ENCODE peak calls at places on chromosome 15, in ten cellular contexts. One of them, this sample, is unnamed.

GRCh38 chr15:82850242-82850591 is 40.8 kb downstream of the WHAMM start:
- DNase-seq in tibial artery: no peak
- DNase-seq in stomach: no peak
- DNase-seq in uterus: no peak
- DNase-seq in lung: no peak
- DNase-seq in body of pancreas: peak
- DNase-seq in MM.1S: no peak
- DNase-seq in esophagus squamous epithelium: no peak
- DNase-seq in left lung: no peak
- DNase-seq in brain microvascular endothelial cell: no peak
- DNase-seq in this sample: no peak

GRCh38 chr15:83930813-83931212 is 276.9 kb downstream of the ADAMTSL3 start:
- DNase-seq in uterus: no peak
- DNase-seq in lung: no peak
- DNase-seq in MM.1S: no peak
- DNase-seq in stomach: no peak
- DNase-seq in left lung: no peak
- DNase-seq in tibial artery: no peak
- DNase-seq in esophagus squamous epithelium: no peak
- DNase-seq in brain microvascular endothelial cell: no peak
- DNase-seq in body of pancreas: peak
- DNase-seq in this sample: no peak

GRCh38 chr15:69979269-69979668 is 118.4 kb downstream of the TLE3 start:
- DNase-seq in tibial artery: no peak
- DNase-seq in lung: no peak
- DNase-seq in body of pancreas: no peak
- DNase-seq in brain microvascular endothelial cell: peak
- DNase-seq in uterus: no peak
- DNase-seq in stomach: no peak
- DNase-seq in left lung: no peak
- DNase-seq in esophagus squamous epithelium: no peak
- DNase-seq in MM.1S: peak
- DNase-seq in this sample: peak

GRCh38 chr15:60381148-60381788 is 16.5 kb downstream of the ANXA2 start:
- DNase-seq in MM.1S: no peak
- DNase-seq in uterus: no peak
- DNase-seq in tibial artery: no peak
- DNase-seq in body of pancreas: no peak
- DNase-seq in stomach: no peak
- DNase-seq in left lung: no peak
- DNase-seq in esophagus squamous epithelium: no peak
- DNase-seq in lung: no peak
- DNase-seq in brain microvascular endothelial cell: peak
- DNase-seq in this sample: no peak

GRCh38 chr15:72345280-72345679 is 25.3 kb upstream of the CELF6 start:
- DNase-seq in lung: no peak
- DNase-seq in tibial artery: no peak
- DNase-seq in body of pancreas: no peak
- DNase-seq in left lung: no peak
- DNase-seq in MM.1S: no peak
- DNase-seq in stomach: no peak
- DNase-seq in brain microvascular endothelial cell: no peak
- DNase-seq in esophagus squamous epithelium: no peak
- DNase-seq in uterus: no peak
- DNase-seq in this sample: no peak

GRCh38 chr15:38017721-38018120 is 83.3 kb downstream of the TMCO5A start:
- DNase-seq in uterus: no peak
- DNase-seq in left lung: no peak
- DNase-seq in body of pancreas: no peak
- DNase-seq in stomach: no peak
- DNase-seq in MM.1S: no peak
- DNase-seq in lung: peak
- DNase-seq in tibial artery: peak
- DNase-seq in esophagus squamous epithelium: no peak
- DNase-seq in brain microvascular endothelial cell: no peak
- DNase-seq in this sample: no peak

GRCh38 chr15:99598296-99598695 is 32.5 kb downstream of the MEF2A start:
- DNase-seq in uterus: no peak
- DNase-seq in tibial artery: no peak
- DNase-seq in left lung: no peak
- DNase-seq in body of pancreas: no peak
- DNase-seq in esophagus squamous epithelium: no peak
- DNase-seq in stomach: no peak
- DNase-seq in brain microvascular endothelial cell: no peak
- DNase-seq in lung: no peak
- DNase-seq in MM.1S: no peak
- DNase-seq in this sample: no peak

GRCh38 chr15:29383367-29383766 is 113.7 kb upstream of the NSMCE3 start:
- DNase-seq in MM.1S: no peak
- DNase-seq in esophagus squamous epithelium: no peak
- DNase-seq in tibial artery: no peak
- DNase-seq in lung: no peak
- DNase-seq in body of pancreas: no peak
- DNase-seq in left lung: no peak
- DNase-seq in stomach: no peak
- DNase-seq in brain microvascular endothelial cell: no peak
- DNase-seq in uterus: no peak
- DNase-seq in this sample: no peak

GRCh38 chr15:61175024-61175423 is 54.1 kb downstream of the RORA start:
- DNase-seq in lung: no peak
- DNase-seq in uterus: no peak
- DNase-seq in brain microvascular endothelial cell: no peak
- DNase-seq in esophagus squamous epithelium: no peak
- DNase-seq in body of pancreas: no peak
- DNase-seq in stomach: no peak
- DNase-seq in MM.1S: no peak
- DNase-seq in left lung: no peak
- DNase-seq in tibial artery: no peak
- DNase-seq in this sample: no peak

GRCh38 chr15:101122266-101122665 is 129.6 kb downstream of the CHSY1 start:
- DNase-seq in MM.1S: no peak
- DNase-seq in body of pancreas: no peak
- DNase-seq in esophagus squamous epithelium: no peak
- DNase-seq in stomach: no peak
- DNase-seq in lung: no peak
- DNase-seq in left lung: peak
- DNase-seq in uterus: no peak
- DNase-seq in tibial artery: no peak
- DNase-seq in brain microvascular endothelial cell: no peak
- DNase-seq in this sample: no peak

GRCh38 chr15:79195802-79196201 is 86.7 kb upstream of the ANKRD34C start:
- DNase-seq in tibial artery: no peak
- DNase-seq in body of pancreas: no peak
- DNase-seq in left lung: no peak
- DNase-seq in stomach: no peak
- DNase-seq in MM.1S: no peak
- DNase-seq in esophagus squamous epithelium: no peak
- DNase-seq in uterus: no peak
- DNase-seq in lung: no peak
- DNase-seq in brain microvascular endothelial cell: no peak
- DNase-seq in this sample: no peak

GRCh38 chr15:94602771-94603474 is 371.6 kb downstream of the MCTP2 start:
- DNase-seq in brain microvascular endothelial cell: no peak
- DNase-seq in MM.1S: no peak
- DNase-seq in stomach: no peak
- DNase-seq in tibial artery: no peak
- DNase-seq in uterus: no peak
- DNase-seq in body of pancreas: no peak
- DNase-seq in esophagus squamous epithelium: no peak
- DNase-seq in lung: no peak
- DNase-seq in left lung: no peak
- DNase-seq in this sample: no peak

GRCh38 chr15:101050647-101051290 is 131.6 kb downstream of the LRRK1 start:
- DNase-seq in stomach: peak
- DNase-seq in left lung: no peak
- DNase-seq in brain microvascular endothelial cell: no peak
- DNase-seq in esophagus squamous epithelium: no peak
- DNase-seq in tibial artery: no peak
- DNase-seq in uterus: no peak
- DNase-seq in body of pancreas: no peak
- DNase-seq in lung: peak
- DNase-seq in MM.1S: no peak
- DNase-seq in this sample: no peak

GRCh38 chr15:77659350-77660321 is 26.9 kb upstream of the LINGO1 start:
- DNase-seq in lung: no peak
- DNase-seq in tibial artery: no peak
- DNase-seq in left lung: no peak
- DNase-seq in esophagus squamous epithelium: no peak
- DNase-seq in body of pancreas: peak
- DNase-seq in MM.1S: peak
- DNase-seq in uterus: no peak
- DNase-seq in stomach: peak
- DNase-seq in brain microvascular endothelial cell: peak
- DNase-seq in this sample: peak

GRCh38 chr15:65722191-65722590 is 69.9 kb downstream of the DENND4A start:
- DNase-seq in brain microvascular endothelial cell: no peak
- DNase-seq in stomach: no peak
- DNase-seq in esophagus squamous epithelium: no peak
- DNase-seq in left lung: no peak
- DNase-seq in MM.1S: no peak
- DNase-seq in body of pancreas: no peak
- DNase-seq in lung: no peak
- DNase-seq in tibial artery: no peak
- DNase-seq in uterus: no peak
- DNase-seq in this sample: no peak
- TF ChIP-seq CTCF in brain microvascular endothelial cell: no peak
- TF ChIP-seq CTCF in stomach: no peak
- TF ChIP-seq CTCF in esophagus squamous epithelium: no peak
- TF ChIP-seq CTCF in left lung: no peak
- TF ChIP-seq CTCF in MM.1S: no peak
- TF ChIP-seq CTCF in body of pancreas: no peak
- TF ChIP-seq CTCF in lung: no peak
- TF ChIP-seq CTCF in tibial artery: no peak
- TF ChIP-seq CTCF in uterus: no peak
- TF ChIP-seq CTCF in this sample: no peak

GRCh38 chr15:48634934-48635333 is 10.6 kb downstream of the FBN1 start:
- DNase-seq in MM.1S: no peak
- DNase-seq in body of pancreas: no peak
- DNase-seq in uterus: no peak
- DNase-seq in left lung: no peak
- DNase-seq in stomach: no peak
- DNase-seq in esophagus squamous epithelium: no peak
- DNase-seq in lung: no peak
- DNase-seq in brain microvascular endothelial cell: peak
- DNase-seq in tibial artery: no peak
- DNase-seq in this sample: no peak

GRCh38 chr15:48631191-48631770 is 14.2 kb downstream of the FBN1 start:
- DNase-seq in body of pancreas: no peak
- DNase-seq in stomach: no peak
- DNase-seq in lung: no peak
- DNase-seq in tibial artery: no peak
- DNase-seq in esophagus squamous epithelium: no peak
- DNase-seq in left lung: no peak
- DNase-seq in MM.1S: no peak
- DNase-seq in brain microvascular endothelial cell: no peak
- DNase-seq in uterus: no peak
- DNase-seq in this sample: no peak

GRCh38 chr15:48632651-48633050 is 12.9 kb downstream of the FBN1 start:
- DNase-seq in body of pancreas: no peak
- DNase-seq in esophagus squamous epithelium: no peak
- DNase-seq in MM.1S: no peak
- DNase-seq in uterus: no peak
- DNase-seq in lung: no peak
- DNase-seq in left lung: no peak
- DNase-seq in brain microvascular endothelial cell: no peak
- DNase-seq in tibial artery: no peak
- DNase-seq in stomach: no peak
- DNase-seq in this sample: no peak

GRCh38 chr15:48636511-48636910 is 9.0 kb downstream of the FBN1 start:
- DNase-seq in tibial artery: no peak
- DNase-seq in body of pancreas: no peak
- DNase-seq in MM.1S: no peak
- DNase-seq in left lung: no peak
- DNase-seq in esophagus squamous epithelium: no peak
- DNase-seq in stomach: no peak
- DNase-seq in lung: no peak
- DNase-seq in brain microvascular endothelial cell: peak
- DNase-seq in uterus: no peak
- DNase-seq in this sample: no peak

GRCh38 chr15:48634096-48634495 is 11.4 kb downstream of the FBN1 start:
- DNase-seq in brain microvascular endothelial cell: no peak
- DNase-seq in esophagus squamous epithelium: no peak
- DNase-seq in left lung: no peak
- DNase-seq in tibial artery: no peak
- DNase-seq in MM.1S: no peak
- DNase-seq in stomach: no peak
- DNase-seq in uterus: no peak
- DNase-seq in lung: no peak
- DNase-seq in body of pancreas: no peak
- DNase-seq in this sample: no peak
- H3K27ac ChIP-seq in brain microvascular endothelial cell: peak
- H3K27ac ChIP-seq in esophagus squamous epithelium: no peak
- H3K27ac ChIP-seq in left lung: no peak
- H3K27ac ChIP-seq in tibial artery: no peak
- H3K27ac ChIP-seq in MM.1S: no peak
- H3K27ac ChIP-seq in stomach: no peak
- H3K27ac ChIP-seq in uterus: no peak
- H3K27ac ChIP-seq in lung: no peak
- H3K27ac ChIP-seq in body of pancreas: no peak
- H3K27ac ChIP-seq in this sample: no peak

GRCh38 chr15:80695911-80696651 is 971 bp downstream of the ABHD17C start:
- DNase-seq in uterus: no peak
- DNase-seq in lung: peak
- DNase-seq in tibial artery: no peak
- DNase-seq in left lung: no peak
- DNase-seq in esophagus squamous epithelium: no peak
- DNase-seq in brain microvascular endothelial cell: no peak
- DNase-seq in stomach: peak
- DNase-seq in MM.1S: peak
- DNase-seq in body of pancreas: peak
- DNase-seq in this sample: peak
- TF ChIP-seq CTCF in uterus: peak
- TF ChIP-seq CTCF in lung: no peak
- TF ChIP-seq CTCF in tibial artery: peak
- TF ChIP-seq CTCF in left lung: peak
- TF ChIP-seq CTCF in esophagus squamous epithelium: no peak
- TF ChIP-seq CTCF in brain microvascular endothelial cell: peak
- TF ChIP-seq CTCF in stomach: no peak
- TF ChIP-seq CTCF in MM.1S: peak
- TF ChIP-seq CTCF in body of pancreas: no peak
- TF ChIP-seq CTCF in this sample: no peak

DNA sequence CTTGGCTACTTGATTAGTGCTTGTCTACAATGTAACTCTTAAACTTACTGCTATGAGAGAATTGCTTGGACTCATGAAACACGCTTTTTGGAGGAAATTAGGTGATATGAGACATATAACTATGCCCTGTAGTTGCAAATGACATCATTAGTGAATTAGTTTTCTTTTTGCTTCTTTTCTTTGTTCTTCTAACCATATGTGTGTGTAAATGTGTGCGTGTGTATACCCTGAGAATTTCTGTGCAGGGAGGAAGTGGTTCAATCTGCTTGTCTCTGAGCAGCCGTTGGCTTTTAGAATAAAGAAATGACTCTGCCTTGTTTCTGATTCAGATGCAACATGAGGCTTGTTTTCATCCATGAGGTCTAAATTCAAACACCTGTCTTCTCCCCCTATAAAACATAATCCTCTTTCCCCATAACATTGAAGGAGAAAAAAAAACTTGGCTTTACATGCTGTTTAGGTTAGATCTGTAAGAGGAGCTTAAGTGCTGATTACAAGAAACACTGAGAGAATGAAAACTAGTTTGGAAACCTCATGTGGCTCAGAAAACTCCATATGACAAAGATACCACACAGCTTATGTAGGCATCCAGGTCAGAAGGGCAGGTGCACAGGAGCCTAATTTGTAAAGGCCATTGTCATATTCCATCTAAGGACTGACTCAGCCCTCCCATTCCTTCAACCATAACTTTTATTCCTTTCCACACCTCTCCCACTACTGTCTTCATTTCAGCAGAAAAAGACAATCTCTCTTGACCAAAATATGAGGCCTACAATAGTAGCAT is 30.5 kb upstream of the BLM start:
- DNase-seq in tibial artery: no peak
- DNase-seq in MM.1S: no peak
- DNase-seq in left lung: no peak
- DNase-seq in brain microvascular endothelial cell: no peak
- DNase-seq in uterus: no peak
- DNase-seq in body of pancreas: no peak
- DNase-seq in stomach: no peak
- DNase-seq in esophagus squamous epithelium: no peak
- DNase-seq in lung: no peak
- DNase-seq in this sample: no peak
- H3K27ac ChIP-seq in tibial artery: no peak
- H3K27ac ChIP-seq in MM.1S: no peak
- H3K27ac ChIP-seq in left lung: peak
- H3K27ac ChIP-seq in brain microvascular endothelial cell: no peak
- H3K27ac ChIP-seq in uterus: no peak
- H3K27ac ChIP-seq in body of pancreas: no peak
- H3K27ac ChIP-seq in stomach: no peak
- H3K27ac ChIP-seq in esophagus squamous epithelium: no peak
- H3K27ac ChIP-seq in lung: no peak
- H3K27ac ChIP-seq in this sample: no peak